ENCODE peak calls at places on chromosomes 12 and 14, in seven cellular contexts. W is activated T-helper 2 cell treated with anti-CD3 and anti-CD28 coated beads, Interferon-gamma antibody, Interleukin-2, Interleukin-4, amounts not matched to agents 10 μg/mL and 5 μg/mL and 100 μg/mL, durations not matched to agents 14 hours and 24 hours and 36 hours; P is retina; Y is epithelial cell of esophagus; C is activated CD4-positive, alpha-beta T cell treated with anti-CD3 and anti-CD28 coated beads, Interleukin-2, amount 50 U/mL, for 48 hours; J is body of pancreas; X is posterior vena cava. V is an unnamed sample.

GRCh38 chr14:98077176-98077575 is 1194.8 kb downstream of the BCL11B start:
- DNase-seq in W (no peak), X (no peak), C (no peak), J (no peak), Y (peak), P (no peak), V (no peak)

GRCh38 chr14:50610465-50610864 is 50.5 kb downstream of the ATL1 start:
- DNase-seq in Y (no peak), W (no peak), P (no peak), X (no peak), J (no peak), C (no peak), V (no peak)

GRCh38 chr12:22653075-22653474 is 28.1 kb downstream of the ETNK1 start:
- DNase-seq in Y (no peak), X (no peak), W (no peak), P (no peak), J (no peak), C (no peak), V (peak)

GRCh38 chr14:61213116-61213720 is 67.9 kb downstream of the TMEM30B start:
- DNase-seq in W (no peak), P (no peak), Y (peak), J (no peak), X (no peak), C (no peak), V (no peak)

GRCh38 chr12:111221296-111222026 is 147.4 kb downstream of the PHETA1 start:
- DNase-seq in Y (no peak), P (no peak), C (no peak), X (no peak), W (no peak), J (no peak), V (no peak)

GRCh38 chr12:24360907-24361306 is 411.4 kb upstream of the SOX5 start:
- DNase-seq in J (no peak), P (no peak), X (no peak), W (no peak), C (no peak), Y (no peak), V (no peak)

GRCh38 chr14:60356921-60357550 is 108.0 kb downstream of the PPM1A start:
- DNase-seq in C (no peak), P (peak), Y (no peak), W (no peak), J (no peak), X (no peak), V (no peak)

GRCh38 chr12:104226672-104227071 is 11.1 kb downstream of the TXNRD1 start:
- DNase-seq in Y (no peak), X (no peak), W (no peak), J (no peak), P (no peak), C (no peak), V (no peak)

GRCh38 chr14:89384023-89384422 is 33.0 kb downstream of the FOXN3 start:
- DNase-seq in Y (no peak), C (no peak), X (no peak), J (no peak), P (no peak), W (no peak), V (no peak)

GRCh38 chr12:62879691-62880090 is 55.3 kb downstream of the PPM1H start:
- DNase-seq in C (no peak), J (no peak), W (no peak), Y (peak), P (no peak), X (no peak), V (no peak)

GRCh38 chr14:90426663-90427062 is 29.8 kb downstream of the CALM1 start:
- DNase-seq in Y (no peak), W (no peak), X (peak), P (no peak), C (no peak), J (peak), V (no peak)

GRCh38 chr14:36519431-36520321 is at the start of gene NKX2-1:
- DNase-seq in Y (no peak), J (no peak), W (no peak), P (peak), X (no peak), C (no peak), V (no peak)

GRCh38 chr12:111268738-111269572 is 99.9 kb downstream of the PHETA1 start:
- DNase-seq in W (no peak), P (no peak), J (no peak), C (peak), Y (no peak), X (no peak), V (no peak)

GRCh38 chr14:43568022-43568421 is 939.1 kb downstream of the FSCB start:
- DNase-seq in J (no peak), X (no peak), W (no peak), C (no peak), P (no peak), Y (no peak), V (no peak)

GRCh38 chr12:105921055-105921454 is 217.7 kb downstream of the NUAK1 start:
- DNase-seq in X (no peak), Y (no peak), W (no peak), C (no peak), J (no peak), P (no peak), V (no peak)

GRCh38 chr14:36465178-36465577 is 54.9 kb downstream of the NKX2-1 start:
- DNase-seq in P (no peak), X (no peak), J (no peak), W (no peak), C (no peak), Y (no peak), V (no peak)

GRCh38 chr12:25241171-25242020 is 9.3 kb downstream of the KRAS start:
- DNase-seq in W (no peak), C (no peak), X (no peak), J (no peak), Y (peak), P (no peak), V (peak)

GRCh38 chr12:45388545-45388944 is 172.7 kb downstream of the ANO6 start:
- DNase-seq in Y (peak), W (no peak), P (no peak), C (no peak), X (no peak), J (no peak), V (peak)

GRCh38 chr12:58414398-58414871 is 473.1 kb downstream of the ATP23 start:
- DNase-seq in P (no peak), Y (peak), W (no peak), J (no peak), X (no peak), C (no peak), V (no peak)

GRCh38 chr14:93073366-93073722 is 42.4 kb downstream of the ITPK1 start:
- DNase-seq in W (no peak), P (no peak), J (no peak), X (no peak), C (no peak), Y (no peak), V (no peak)

GRCh38 chr12:93946542-93947150 is 201.7 kb upstream of the PLXNC1 start:
- DNase-seq in P (no peak), J (no peak), W (no peak), C (no peak), Y (peak), X (no peak), V (peak)

GRCh38 chr14:104522926-104523545 is 56.5 kb upstream of the C14orf180 start:
- DNase-seq in X (peak), C (no peak), J (no peak), W (no peak), P (no peak), Y (no peak), V (no peak)

V was measured in stromal cell of bone marrow.